ENCODE peak calls at places on chromosomes 11 and 22, in ten cellular contexts. P is DMS79; W is T1000; M is GM12891; H is non-pigmented ciliary epithelial cell; L is CD4-positive, CD25-positive, alpha-beta regulatory T cell; R is H54; Z is cardiac fibroblast; A is osteocyte; U is brain microvascular endothelial cell. S is an unnamed sample.

GRCh38 chr22:44603774-44604173 is 98.2 kb upstream of the PRR5 start:
- DNase-seq in W (no peak), L (no peak), M (no peak), H (no peak), P (no peak), A (no peak), U (no peak), Z (no peak), R (no peak), S (no peak)

GRCh38 chr11:15724611-15725010 is 609.9 kb downstream of the INSC start:
- DNase-seq in P (no peak), R (no peak), L (no peak), U (no peak), W (no peak), H (no peak), Z (no peak), M (no peak), A (no peak), S (no peak)

GRCh38 chr11:119795231-119795630 is 66.2 kb upstream of the NECTIN1 start:
- DNase-seq in A (no peak), W (no peak), H (peak), P (no peak), U (peak), R (peak), M (no peak), L (no peak), Z (peak), S (no peak)

GRCh38 chr11:79055866-79056632 is 384.8 kb downstream of the TENM4 start:
- DNase-seq in H (peak), L (no peak), A (no peak), P (no peak), W (no peak), M (no peak), Z (peak), R (peak), U (peak), S (no peak)

GRCh38 chr11:67006029-67006884 is 16.7 kb upstream of the SYT12 start:
- DNase-seq in P (no peak), W (no peak), U (no peak), M (peak), Z (peak), R (peak), A (no peak), L (peak), H (no peak), S (peak)

GRCh38 chr11:3215346-3216026 is 3.1 kb downstream of the MRGPRG start:
- DNase-seq in L (no peak), M (no peak), A (no peak), Z (no peak), P (no peak), H (no peak), W (no peak), R (no peak), U (no peak), S (no peak)

GRCh38 chr22:48054596-48054995 is 1292.1 kb downstream of the TBC1D22A start:
- DNase-seq in R (no peak), Z (no peak), H (no peak), A (peak), P (no peak), M (no peak), L (no peak), U (no peak), W (no peak), S (no peak)

GRCh38 chr22:50699754-50700386 is 27.2 kb downstream of the SHANK3 start:
- DNase-seq in L (no peak), R (no peak), M (no peak), U (no peak), H (no peak), Z (no peak), P (no peak), W (no peak), A (no peak), S (no peak)